ENCODE peak calls at places on chromosomes 13 and 19, in six cellular contexts. One of them, this sample, is unnamed. For H3K4me1 and H3K36me3, the result is how much of the 10 kb centered on the place peaks cover.

GRCh38 chr13:113653264-113654174 is 4.5 kb downstream of the ATP4B start:
- DNase-seq in GM23338: no peak
- DNase-seq in gastrocnemius medialis: peak
- DNase-seq in thyroid gland: no peak
- DNase-seq in sigmoid colon: peak
- DNase-seq in MM.1S: no peak
- DNase-seq in this sample: no peak

GRCh38 chr13:87124785-87125074 is 546.4 kb upstream of the SLITRK5 start:
- DNase-seq in GM23338: peak
- DNase-seq in sigmoid colon: no peak
- DNase-seq in MM.1S: no peak
- DNase-seq in thyroid gland: no peak
- DNase-seq in gastrocnemius medialis: no peak
- DNase-seq in this sample: no peak

GRCh38 chr19:37251308-37252229 is 33.6 kb downstream of the ZNF383 start:
- DNase-seq in thyroid gland: peak
- DNase-seq in MM.1S: no peak
- DNase-seq in gastrocnemius medialis: peak
- DNase-seq in GM23338: no peak
- DNase-seq in sigmoid colon: peak
- DNase-seq in this sample: peak

GRCh38 chr19:13014921-13015280 is 19.6 kb downstream of the NFIX start:
- DNase-seq in MM.1S: no peak
- DNase-seq in GM23338: peak
- DNase-seq in thyroid gland: no peak
- DNase-seq in gastrocnemius medialis: no peak
- DNase-seq in sigmoid colon: no peak
- DNase-seq in this sample: no peak

GRCh38 chr19:35066121-35066520 is 24.6 kb downstream of the HPN start:
- DNase-seq in sigmoid colon: no peak
- DNase-seq in gastrocnemius medialis: no peak
- DNase-seq in MM.1S: no peak
- DNase-seq in thyroid gland: no peak
- DNase-seq in GM23338: no peak
- DNase-seq in this sample: no peak

GRCh38 chr13:47474326-47474725 is 526.7 kb downstream of the SUCLA2 start:
- DNase-seq in gastrocnemius medialis: no peak
- DNase-seq in sigmoid colon: no peak
- DNase-seq in MM.1S: no peak
- DNase-seq in thyroid gland: no peak
- DNase-seq in GM23338: no peak
- DNase-seq in this sample: no peak

GRCh38 chr19:35154535-35155406 is at the start of gene FXYD5:
- DNase-seq in GM23338: peak
- DNase-seq in MM.1S: peak
- DNase-seq in sigmoid colon: peak
- DNase-seq in thyroid gland: peak
- DNase-seq in gastrocnemius medialis: peak
- DNase-seq in this sample: peak

GRCh38 chr19:16801599-16801998 is 27.6 kb upstream of the SIN3B start:
- DNase-seq in gastrocnemius medialis: no peak
- DNase-seq in sigmoid colon: no peak
- DNase-seq in GM23338: no peak
- DNase-seq in MM.1S: no peak
- DNase-seq in thyroid gland: no peak
- DNase-seq in this sample: no peak

GRCh38 chr13:66689628-66690027 is 540.5 kb downstream of the PCDH9 start:
- DNase-seq in sigmoid colon: no peak
- DNase-seq in GM23338: peak
- DNase-seq in gastrocnemius medialis: no peak
- DNase-seq in MM.1S: peak
- DNase-seq in thyroid gland: no peak
- DNase-seq in this sample: no peak

GRCh38 chr19:34150558-34150957 is 21.7 kb upstream of the LSM14A start:
- DNase-seq in thyroid gland: no peak
- DNase-seq in gastrocnemius medialis: no peak
- DNase-seq in MM.1S: no peak
- DNase-seq in GM23338: no peak
- DNase-seq in sigmoid colon: no peak
- DNase-seq in this sample: no peak

GRCh38 chr13:50410921-50411712 is 395.9 kb downstream of the KCNRG start:
- DNase-seq in MM.1S: no peak
- DNase-seq in gastrocnemius medialis: peak
- DNase-seq in sigmoid colon: no peak
- DNase-seq in GM23338: no peak
- DNase-seq in thyroid gland: peak
- DNase-seq in this sample: peak

GRCh38 chr13:34655554-34655953 is 286.5 kb upstream of the NBEA start:
- DNase-seq in GM23338: no peak
- DNase-seq in MM.1S: no peak
- DNase-seq in gastrocnemius medialis: no peak
- DNase-seq in sigmoid colon: no peak
- DNase-seq in thyroid gland: no peak
- DNase-seq in this sample: no peak

GRCh38 chr19:2775556-2776430 is 7.3 kb downstream of the SGTA start:
- DNase-seq in gastrocnemius medialis: peak
- DNase-seq in MM.1S: no peak
- DNase-seq in sigmoid colon: no peak
- DNase-seq in thyroid gland: peak
- DNase-seq in GM23338: no peak
- DNase-seq in this sample: no peak

GRCh38 chr13:89726690-89727435 is 1620.6 kb upstream of the MIR17HG start:
- DNase-seq in sigmoid colon: no peak
- DNase-seq in MM.1S: no peak
- DNase-seq in gastrocnemius medialis: no peak
- DNase-seq in GM23338: no peak
- DNase-seq in thyroid gland: no peak
- DNase-seq in this sample: no peak

GRCh38 chr13:35995136-35995535 is 136.0 kb downstream of the DCLK1 start:
- DNase-seq in MM.1S: no peak
- DNase-seq in gastrocnemius medialis: no peak
- DNase-seq in sigmoid colon: no peak
- DNase-seq in GM23338: no peak
- DNase-seq in thyroid gland: no peak
- DNase-seq in this sample: no peak

GRCh38 chr13:75372517-75372916 is 109.5 kb downstream of the TBC1D4 start:
- DNase-seq in MM.1S: peak
- DNase-seq in sigmoid colon: no peak
- DNase-seq in GM23338: peak
- DNase-seq in thyroid gland: no peak
- DNase-seq in gastrocnemius medialis: no peak
- DNase-seq in this sample: no peak

GRCh38 chr19:56748443-56748842 is 76.9 kb upstream of the ZNF835 start:
- DNase-seq in thyroid gland: peak
- DNase-seq in gastrocnemius medialis: no peak
- DNase-seq in sigmoid colon: no peak
- DNase-seq in MM.1S: no peak
- DNase-seq in GM23338: peak
- DNase-seq in this sample: no peak

GRCh38 chr13:44151474-44151873 is 222.2 kb upstream of the SERP2 start:
- DNase-seq in thyroid gland: no peak
- DNase-seq in sigmoid colon: no peak
- DNase-seq in gastrocnemius medialis: peak
- DNase-seq in GM23338: no peak
- DNase-seq in MM.1S: no peak
- DNase-seq in this sample: no peak

GRCh38 chr13:29802621-29803020 is 47.8 kb downstream of the UBL3 start:
- DNase-seq in sigmoid colon: no peak
- DNase-seq in gastrocnemius medialis: no peak
- DNase-seq in thyroid gland: no peak
- DNase-seq in MM.1S: no peak
- DNase-seq in GM23338: no peak
- DNase-seq in this sample: no peak

GRCh38 chr13:113493315-113493951 is 2.9 kb upstream of the DCUN1D2 start:
- DNase-seq in MM.1S: peak
- DNase-seq in GM23338: no peak
- DNase-seq in gastrocnemius medialis: no peak
- DNase-seq in sigmoid colon: no peak
- DNase-seq in thyroid gland: no peak
- DNase-seq in this sample: no peak

GRCh38 chr19:21092107-21092506 is 10.1 kb downstream of the ZNF714 start:
- DNase-seq in sigmoid colon: no peak
- DNase-seq in GM23338: no peak
- DNase-seq in gastrocnemius medialis: no peak
- DNase-seq in thyroid gland: peak
- DNase-seq in MM.1S: no peak
- DNase-seq in this sample: no peak

GRCh38 chr13:111211789-111212516 is 96.8 kb downstream of the ARHGEF7 start:
- DNase-seq in gastrocnemius medialis: no peak
- DNase-seq in thyroid gland: no peak
- DNase-seq in MM.1S: no peak
- DNase-seq in sigmoid colon: no peak
- DNase-seq in GM23338: peak
- DNase-seq in this sample: no peak

GRCh38 chr19:40502647-40503046 is 35.8 kb downstream of the SPTBN4 start:
- DNase-seq in thyroid gland: peak
- DNase-seq in MM.1S: no peak
- DNase-seq in GM23338: peak
- DNase-seq in sigmoid colon: no peak
- DNase-seq in gastrocnemius medialis: no peak
- DNase-seq in this sample: no peak

GRCh38 chr19:6556480-6556879 is 25.7 kb downstream of the TNFSF9 start:
- DNase-seq in GM23338: no peak
- DNase-seq in thyroid gland: no peak
- DNase-seq in MM.1S: no peak
- DNase-seq in sigmoid colon: no peak
- DNase-seq in gastrocnemius medialis: no peak
- DNase-seq in this sample: no peak

GRCh38 chr19:10412257-10412977 is 7.9 kb upstream of the PDE4A start:
- DNase-seq in gastrocnemius medialis: no peak
- DNase-seq in sigmoid colon: no peak
- DNase-seq in GM23338: no peak
- DNase-seq in MM.1S: peak
- DNase-seq in thyroid gland: no peak
- DNase-seq in this sample: no peak

GRCh38 chr19:15317392-15318011 is 14.8 kb downstream of the BRD4 start:
- DNase-seq in sigmoid colon: no peak
- DNase-seq in gastrocnemius medialis: no peak
- DNase-seq in MM.1S: no peak
- DNase-seq in thyroid gland: no peak
- DNase-seq in GM23338: peak
- DNase-seq in this sample: no peak

GRCh38 chr13:108961542-108962125 is 332.2 kb downstream of the MYO16 start:
- DNase-seq in thyroid gland: no peak
- DNase-seq in gastrocnemius medialis: no peak
- DNase-seq in GM23338: peak
- DNase-seq in MM.1S: peak
- DNase-seq in sigmoid colon: no peak
- DNase-seq in this sample: no peak

GRCh38 chr13:74866151-74866550 is 615.8 kb downstream of the TBC1D4 start:
- DNase-seq in gastrocnemius medialis: no peak
- DNase-seq in MM.1S: no peak
- DNase-seq in GM23338: no peak
- DNase-seq in sigmoid colon: no peak
- DNase-seq in thyroid gland: no peak
- DNase-seq in this sample: no peak

GRCh38 chr13:108322206-108322824 is 52.8 kb downstream of the TNFSF13B start:
- DNase-seq in thyroid gland: no peak
- DNase-seq in GM23338: peak
- DNase-seq in gastrocnemius medialis: no peak
- DNase-seq in MM.1S: peak
- DNase-seq in sigmoid colon: no peak
- DNase-seq in this sample: no peak

GRCh38 chr13:113663934-113664333 is 3.1 kb upstream of the GRK1 start:
- DNase-seq in gastrocnemius medialis: peak
- DNase-seq in thyroid gland: no peak
- DNase-seq in sigmoid colon: peak
- DNase-seq in GM23338: no peak
- DNase-seq in MM.1S: no peak
- DNase-seq in this sample: no peak

GRCh38 chr13:41740479-41740878 is 220.4 kb downstream of the VWA8 start:
- DNase-seq in thyroid gland: no peak
- DNase-seq in MM.1S: no peak
- DNase-seq in sigmoid colon: no peak
- DNase-seq in GM23338: no peak
- DNase-seq in gastrocnemius medialis: no peak
- DNase-seq in this sample: no peak

GRCh38 chr19:801030-801860 is 4.0 kb downstream of the PTBP1 start:
- DNase-seq in gastrocnemius medialis: no peak
- DNase-seq in GM23338: peak
- DNase-seq in MM.1S: no peak
- DNase-seq in thyroid gland: peak
- DNase-seq in sigmoid colon: peak
- DNase-seq in this sample: peak
- H3K4me1 ChIP-seq in gastrocnemius medialis: half or more
- H3K4me1 ChIP-seq in GM23338: under half
- H3K4me1 ChIP-seq in MM.1S: under half
- H3K4me1 ChIP-seq in thyroid gland: half or more
- H3K4me1 ChIP-seq in sigmoid colon: half or more
- H3K4me1 ChIP-seq in this sample: under half

GRCh38 chr19:18308051-18308947 is 14.6 kb downstream of the LSM4 start:
- DNase-seq in thyroid gland: no peak
- DNase-seq in GM23338: no peak
- DNase-seq in MM.1S: no peak
- DNase-seq in sigmoid colon: no peak
- DNase-seq in gastrocnemius medialis: no peak
- DNase-seq in this sample: no peak
- H3K36me3 ChIP-seq in thyroid gland: under half
- H3K36me3 ChIP-seq in GM23338: under half
- H3K36me3 ChIP-seq in MM.1S: under half
- H3K36me3 ChIP-seq in sigmoid colon: half or more
- H3K36me3 ChIP-seq in gastrocnemius medialis: under half
- H3K36me3 ChIP-seq in this sample: under half

GRCh38 chr13:26186995-26187394 is 35.1 kb downstream of the RNF6 start:
- DNase-seq in sigmoid colon: no peak
- DNase-seq in gastrocnemius medialis: no peak
- DNase-seq in MM.1S: no peak
- DNase-seq in GM23338: peak
- DNase-seq in thyroid gland: no peak
- DNase-seq in this sample: no peak
- TF ChIP-seq CTCF in sigmoid colon: no peak
- TF ChIP-seq CTCF in gastrocnemius medialis: no peak
- TF ChIP-seq CTCF in MM.1S: no peak
- TF ChIP-seq CTCF in GM23338: no peak
- TF ChIP-seq CTCF in thyroid gland: no peak
- TF ChIP-seq CTCF in this sample: no peak

GRCh38 chr19:42108527-42109389 is 23.5 kb downstream of the POU2F2 start:
- DNase-seq in GM23338: peak
- DNase-seq in MM.1S: peak
- DNase-seq in gastrocnemius medialis: peak
- DNase-seq in thyroid gland: peak
- DNase-seq in sigmoid colon: peak
- DNase-seq in this sample: no peak

GRCh38 chr19:42111811-42112210 is 20.4 kb downstream of the POU2F2 start:
- DNase-seq in sigmoid colon: no peak
- DNase-seq in GM23338: no peak
- DNase-seq in thyroid gland: no peak
- DNase-seq in gastrocnemius medialis: no peak
- DNase-seq in MM.1S: no peak
- DNase-seq in this sample: no peak

GRCh38 chr19:42111384-42111783 is 20.9 kb downstream of the POU2F2 start:
- DNase-seq in GM23338: no peak
- DNase-seq in thyroid gland: no peak
- DNase-seq in MM.1S: no peak
- DNase-seq in sigmoid colon: no peak
- DNase-seq in gastrocnemius medialis: no peak
- DNase-seq in this sample: no peak

GRCh38 chr19:42110658-42111057 is 21.6 kb downstream of the POU2F2 start:
- DNase-seq in gastrocnemius medialis: no peak
- DNase-seq in MM.1S: no peak
- DNase-seq in sigmoid colon: no peak
- DNase-seq in thyroid gland: no peak
- DNase-seq in GM23338: no peak
- DNase-seq in this sample: no peak

GRCh38 chr19:42109896-42110295 is 22.4 kb downstream of the POU2F2 start:
- DNase-seq in sigmoid colon: no peak
- DNase-seq in MM.1S: no peak
- DNase-seq in GM23338: no peak
- DNase-seq in gastrocnemius medialis: no peak
- DNase-seq in thyroid gland: no peak
- DNase-seq in this sample: no peak
- H3K4me1 ChIP-seq in sigmoid colon: under half
- H3K4me1 ChIP-seq in MM.1S: under half
- H3K4me1 ChIP-seq in GM23338: under half
- H3K4me1 ChIP-seq in gastrocnemius medialis: under half
- H3K4me1 ChIP-seq in thyroid gland: under half
- H3K4me1 ChIP-seq in this sample: under half